ENCODE peak calls at places on chromosomes 5 and 9, in seven cellular contexts. Q, U, C, L, M, G and T are unnamed samples.

GRCh38 chr5:10036136-10036535 is 213.6 kb downstream of the ATPSCKMT start:
- DNase-seq in M (no peak), L (no peak), U (peak; percentile 78), C (peak; percentile 58), Q (no peak), G (no peak), T (no peak)

GRCh38 chr5:78327761-78328510 is 32.5 kb upstream of the SCAMP1 start:
- DNase-seq in Q (peak; percentile 70), G (no peak), C (no peak), M (no peak), L (no peak), U (no peak), T (no peak)

GRCh38 chr9:82590845-82591244 is 472.1 kb downstream of the RASEF start:
- DNase-seq in U (no peak), L (no peak), C (no peak), G (no peak), M (no peak), Q (no peak), T (no peak)

GRCh38 chr5:27308151-27308550 is 269.8 kb upstream of the CDH9 start:
- DNase-seq in U (no peak), Q (no peak), L (no peak), C (peak; percentile 69), G (no peak), M (no peak), T (no peak)

GRCh38 chr5:76617675-76618074 is 5.5 kb downstream of the F2RL2 start:
- DNase-seq in C (peak; percentile 96), U (peak; percentile 61), M (no peak), L (no peak), Q (no peak), G (no peak), T (no peak)

GRCh38 chr5:52787600-52788504 is at the start of the genes ITGA1 and PELO:
- DNase-seq in C (peak; percentile 81), U (peak; percentile 88), L (peak; percentile 61), Q (peak; percentile 79), G (peak; percentile 84), M (peak; percentile 76), T (peak; percentile 87)

GRCh38 chr9:8725635-8726034 is 926.1 kb upstream of the DMAC1 start:
- DNase-seq in Q (no peak), L (no peak), C (no peak), U (no peak), M (no peak), G (no peak), T (no peak)

GRCh38 chr9:89434636-89435314 is 63.1 kb downstream of the SEMA4D start:
- DNase-seq in U (no peak), C (no peak), Q (no peak), L (no peak), M (no peak), G (no peak), T (no peak)

GRCh38 chr5:85927632-85928031 is 690.1 kb upstream of the COX7C start:
- DNase-seq in G (no peak), C (no peak), Q (no peak), L (no peak), M (no peak), U (no peak), T (no peak)

GRCh38 chr5:59685806-59686205 is 207.7 kb downstream of the PDE4D start:
- DNase-seq in L (no peak), U (peak; percentile 65), C (peak; percentile 9), G (no peak), M (no peak), Q (no peak), T (no peak)
- TF ChIP-seq CTCF in L (no peak), U (no peak), C (no peak), G (no peak), M (no peak), Q (no peak), T (no peak)

GRCh38 chr9:78972303-78973002 is 599.3 kb upstream of the TLE4 start:
- DNase-seq in U (no peak), M (no peak), G (no peak), L (no peak), C (no peak), Q (no peak), T (no peak)
- H3K4me1 ChIP-seq in U (no peaks in the 10 kb centered on the region), M (no peaks in the 10 kb centered on the region), G (peaks cover 20% of the 10 kb centered on the region), L (no peaks in the 10 kb centered on the region), C (no peaks in the 10 kb centered on the region), Q (peaks cover 10% of the 10 kb centered on the region), T (no peaks in the 10 kb centered on the region)

GRCh38 chr5:17992296-17992695 is 358.0 kb downstream of the TAF11L14 start:
- DNase-seq in C (no peak), M (no peak), G (no peak), Q (no peak), L (no peak), U (no peak), T (no peak)
- H3K27ac ChIP-seq in C (no peak overlapping the region), M (no peak overlapping the region), G (no peak overlapping the region), Q (no peak overlapping the region), L (no peak overlapping the region), U (no peak overlapping the region), T (no peak overlapping the region)

DNA sequence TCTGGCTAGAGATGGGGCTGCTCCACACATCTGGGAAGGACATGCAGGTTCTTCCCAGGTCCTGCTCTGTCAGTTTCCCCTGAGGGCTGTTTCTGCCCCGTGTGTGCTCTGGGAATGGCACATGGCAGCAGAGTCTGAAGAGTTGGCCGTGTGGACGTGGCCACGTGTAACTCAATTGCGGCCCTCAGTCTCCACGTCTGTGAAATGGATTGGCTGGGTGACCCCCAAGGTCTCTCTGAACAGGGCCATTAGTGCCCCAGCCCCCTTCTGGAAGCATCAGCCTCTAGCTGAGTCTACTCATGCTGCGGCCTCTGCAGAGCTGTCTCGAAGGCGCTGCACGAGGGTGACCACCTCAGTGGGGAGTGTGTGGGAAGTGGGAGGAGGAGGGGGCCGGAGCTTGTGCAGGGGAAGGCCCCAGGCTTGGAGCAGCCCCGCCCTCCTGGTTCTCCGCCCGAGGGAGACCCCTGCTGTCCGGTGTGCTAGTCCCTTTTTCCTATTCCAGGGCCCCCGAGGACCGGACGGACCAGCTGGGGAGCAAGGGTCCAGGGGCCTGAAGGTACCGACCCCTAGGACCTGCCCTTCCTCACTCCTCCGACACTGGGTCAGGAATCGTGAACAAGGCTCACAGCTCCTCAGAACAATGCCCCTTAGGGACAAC is 58.9 kb upstream of the ORM1 start:
- DNase-seq in Q (no peak), G (peak; percentile 62), U (no peak), L (no peak), C (no peak), M (no peak), T (no peak)
- TF ChIP-seq CTCF in Q (no peak), G (peak; percentile 56), U (no peak), L (no peak), C (peak; percentile 34), M (no peak), T (no peak)

GRCh38 chr9:128084746-128085145 is 16.7 kb downstream of the SLC25A25 start:
- DNase-seq in L (no peak), M (no peak), Q (no peak), G (no peak), C (peak; percentile 71), U (peak; percentile 24), T (no peak)

GRCh38 chr9:128087262-128087661 is 19.2 kb downstream of the SLC25A25 start:
- DNase-seq in M (no peak), U (no peak), L (no peak), G (no peak), Q (no peak), C (no peak), T (no peak)

GRCh38 chr9:128082173-128082572 is 14.1 kb downstream of the SLC25A25 start:
- DNase-seq in C (no peak), L (no peak), Q (no peak), U (no peak), M (no peak), G (no peak), T (no peak)

GRCh38 chr9:128088253-128088945 is 20.4 kb downstream of the SLC25A25 start:
- DNase-seq in U (no peak), M (no peak), G (no peak), C (no peak), Q (no peak), L (no peak), T (no peak)

DNA sequence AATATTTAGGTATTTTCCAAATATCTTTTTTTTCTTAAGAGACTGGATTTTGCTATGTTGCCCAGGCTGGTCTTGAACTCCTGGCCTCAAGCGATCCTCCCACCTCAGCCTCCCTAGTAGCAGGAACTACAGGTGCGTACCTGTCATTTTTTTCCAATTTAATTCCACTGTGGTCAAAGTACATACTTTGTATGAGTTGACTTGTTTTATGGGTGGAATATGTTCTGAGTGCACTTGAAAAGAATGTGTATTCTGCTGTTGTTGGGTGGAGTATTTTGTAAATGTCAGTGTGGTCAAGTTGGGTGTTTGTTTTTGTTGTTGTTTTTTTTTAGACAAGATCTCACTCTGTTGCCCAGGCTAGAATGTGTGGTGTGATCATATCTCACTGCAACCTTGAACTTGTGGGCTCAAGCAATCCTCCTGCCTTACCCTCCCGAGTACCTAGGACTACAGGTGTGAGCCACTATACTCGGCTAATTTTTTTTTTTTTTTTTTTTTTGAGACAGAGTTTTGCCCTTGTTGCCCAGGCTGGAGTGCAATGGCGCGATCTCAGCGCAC is 17.9 kb downstream of the SLC25A25 start:
- DNase-seq in U (no peak), Q (no peak), G (no peak), M (no peak), C (no peak), L (no peak), T (no peak)
- H3K4me1 ChIP-seq in U (peaks cover 15% of the 10 kb centered on the region), Q (peaks cover 11% of the 10 kb centered on the region), G (no peaks in the 10 kb centered on the region), M (peaks cover 27% of the 10 kb centered on the region), C (peaks cover 14% of the 10 kb centered on the region), L (peaks cover 5% of the 10 kb centered on the region), T (peaks cover 22% of the 10 kb centered on the region)

GRCh38 chr5:132098151-132098594 is 24.6 kb downstream of the CSF2 start:
- DNase-seq in U (no peak), G (no peak), M (no peak), L (no peak), C (peak; percentile 74), Q (no peak), T (no peak)
- H3K27ac ChIP-seq in U (no peak overlapping the region), G (no peak overlapping the region), M (no peak overlapping the region), L (no peak overlapping the region), C (no peak overlapping the region), Q (no peak overlapping the region), T (no peak overlapping the region)

GRCh38 chr5:31531888-31532710 is at the start of the genes C5orf22 and DROSHA:
- DNase-seq in C (peak; percentile 95), G (peak; percentile 96), M (peak; percentile 91), U (peak; percentile 95), Q (peak; percentile 98), L (peak; percentile 94), T (peak; percentile 98)
- TF ChIP-seq CTCF in C (no peak), G (no peak), M (no peak), U (no peak), Q (peak; percentile 28), L (no peak), T (no peak)